ENCODE peak calls at places on chromosomes 1 and 21, in four cellular contexts. One of them, this sample, is unnamed.
A peak's percentile ranks its signal among the peaks of the same experiment; 100 is the strongest.

GRCh38 chr1:41454406-41454805 is 30.1 kb downstream of the EDN2 start:
- DNase-seq in HL-60: no peak
- DNase-seq in K562: no peak
- DNase-seq in GM12878: no peak
- DNase-seq in this sample: no peak

GRCh38 chr1:44328767-44329416 is 26.2 kb downstream of the ERI3 start:
- DNase-seq in HL-60: no peak
- DNase-seq in K562: no peak
- DNase-seq in GM12878: no peak
- DNase-seq in this sample: no peak

GRCh38 chr1:31752952-31753351 is 11.2 kb downstream of the ADGRB2 start:
- DNase-seq in HL-60: no peak
- DNase-seq in K562: no peak
- DNase-seq in GM12878: no peak
- DNase-seq in this sample: no peak

GRCh38 chr1:232047473-232047872 is 420.9 kb downstream of the DISC1 start:
- DNase-seq in HL-60: no peak
- DNase-seq in K562: no peak
- DNase-seq in GM12878: no peak
- DNase-seq in this sample: no peak

GRCh38 chr1:23845163-23845562 is 19.9 kb upstream of the HMGCL start:
- DNase-seq in HL-60: peak; percentile 36
- DNase-seq in K562: peak; percentile 9
- DNase-seq in GM12878: no peak
- DNase-seq in this sample: no peak

GRCh38 chr1:116487016-116487415 is 83.8 kb downstream of the CD58 start:
- DNase-seq in HL-60: no peak
- DNase-seq in K562: no peak
- DNase-seq in GM12878: no peak
- DNase-seq in this sample: no peak

GRCh38 chr1:225866061-225866844 is 15.9 kb downstream of the TMEM63A start:
- DNase-seq in HL-60: peak; percentile 90
- DNase-seq in K562: no peak
- DNase-seq in GM12878: no peak
- DNase-seq in this sample: peak; percentile 50

GRCh38 chr21:38853421-38853919 is 47.7 kb downstream of the ETS2 start:
- DNase-seq in HL-60: peak; percentile 61
- DNase-seq in K562: no peak
- DNase-seq in GM12878: no peak
- DNase-seq in this sample: no peak

GRCh38 chr1:5794279-5794678 is 197.9 kb downstream of the NPHP4 start:
- DNase-seq in HL-60: no peak
- DNase-seq in K562: no peak
- DNase-seq in GM12878: no peak
- DNase-seq in this sample: no peak

GRCh38 chr21:38959686-38960049 is 153.9 kb downstream of the ETS2 start:
- DNase-seq in HL-60: no peak
- DNase-seq in K562: no peak
- DNase-seq in GM12878: no peak
- DNase-seq in this sample: no peak

GRCh38 chr1:5811419-5811818 is 180.8 kb downstream of the NPHP4 start:
- DNase-seq in HL-60: peak; percentile 16
- DNase-seq in K562: no peak
- DNase-seq in GM12878: no peak
- DNase-seq in this sample: no peak

GRCh38 chr21:41069305-41069642 is 98.7 kb upstream of the BACE2 start:
- DNase-seq in HL-60: no peak
- DNase-seq in K562: no peak
- DNase-seq in GM12878: no peak
- DNase-seq in this sample: no peak

GRCh38 chr1:61323681-61324328 is 241.4 kb downstream of the NFIA start:
- DNase-seq in HL-60: no peak
- DNase-seq in K562: no peak
- DNase-seq in GM12878: no peak
- DNase-seq in this sample: no peak

GRCh38 chr1:66557157-66557556 is 23.2 kb downstream of the SGIP1 start:
- DNase-seq in HL-60: no peak
- DNase-seq in K562: no peak
- DNase-seq in GM12878: no peak
- DNase-seq in this sample: no peak

GRCh38 chr1:245156736-245157505 is 2.1 kb downstream of the KIF26B start:
- DNase-seq in HL-60: no peak
- DNase-seq in K562: no peak
- DNase-seq in GM12878: no peak
- DNase-seq in this sample: no peak

GRCh38 chr1:171663854-171664550 is 11.5 kb upstream of the MYOC start:
- DNase-seq in HL-60: no peak
- DNase-seq in K562: no peak
- DNase-seq in GM12878: no peak
- DNase-seq in this sample: no peak

GRCh38 chr1:23838401-23838866 is 13.2 kb upstream of the HMGCL start:
- DNase-seq in HL-60: peak; percentile 81
- DNase-seq in K562: peak; percentile 86
- DNase-seq in GM12878: peak; percentile 28
- DNase-seq in this sample: peak; percentile 71

GRCh38 chr1:58576727-58577675 is at the start of gene TACSTD2:
- DNase-seq in HL-60: no peak
- DNase-seq in K562: no peak
- DNase-seq in GM12878: no peak
- DNase-seq in this sample: no peak

GRCh38 chr1:19987719-19988118 is 8.3 kb upstream of the PLA2G2A start:
- DNase-seq in HL-60: no peak
- DNase-seq in K562: no peak
- DNase-seq in GM12878: no peak
- DNase-seq in this sample: no peak

GRCh38 chr1:236753554-236753953 is 41.5 kb upstream of the MTR start:
- DNase-seq in HL-60: peak; percentile 50
- DNase-seq in K562: peak; percentile 52
- DNase-seq in GM12878: no peak
- DNase-seq in this sample: no peak

GRCh38 chr1:9809122-9809521 is 14.6 kb downstream of the CLSTN1 start:
- DNase-seq in HL-60: no peak
- DNase-seq in K562: peak; percentile 17
- DNase-seq in GM12878: no peak
- DNase-seq in this sample: no peak

GRCh38 chr1:81805537-81806431 is 5.0 kb downstream of the ADGRL2 start:
- DNase-seq in HL-60: no peak
- DNase-seq in K562: no peak
- DNase-seq in GM12878: no peak
- DNase-seq in this sample: no peak

GRCh38 chr1:222171005-222171404 is 376.9 kb downstream of the HHIPL2 start:
- DNase-seq in HL-60: peak; percentile 7
- DNase-seq in K562: peak; percentile 19
- DNase-seq in GM12878: peak; percentile 23
- DNase-seq in this sample: no peak

GRCh38 chr1:11298390-11299224 is 25.6 kb downstream of the UBIAD1 start:
- DNase-seq in HL-60: no peak
- DNase-seq in K562: no peak
- DNase-seq in GM12878: no peak
- DNase-seq in this sample: no peak
- TF ChIP-seq SPI1 in HL-60: no peak
- TF ChIP-seq SPI1 in K562: no peak
- TF ChIP-seq SPI1 in GM12878: no peak
- TF ChIP-seq SPI1 in this sample: no peak

GRCh38 chr1:109595540-109595939 is 23.9 kb downstream of the GNAT2 start:
- DNase-seq in HL-60: no peak
- DNase-seq in K562: no peak
- DNase-seq in GM12878: no peak
- DNase-seq in this sample: no peak
- TF ChIP-seq POLR2AphosphoS5 in HL-60: no peak
- TF ChIP-seq POLR2AphosphoS5 in K562: no peak
- TF ChIP-seq POLR2AphosphoS5 in GM12878: no peak
- TF ChIP-seq POLR2AphosphoS5 in this sample: no peak

DNA sequence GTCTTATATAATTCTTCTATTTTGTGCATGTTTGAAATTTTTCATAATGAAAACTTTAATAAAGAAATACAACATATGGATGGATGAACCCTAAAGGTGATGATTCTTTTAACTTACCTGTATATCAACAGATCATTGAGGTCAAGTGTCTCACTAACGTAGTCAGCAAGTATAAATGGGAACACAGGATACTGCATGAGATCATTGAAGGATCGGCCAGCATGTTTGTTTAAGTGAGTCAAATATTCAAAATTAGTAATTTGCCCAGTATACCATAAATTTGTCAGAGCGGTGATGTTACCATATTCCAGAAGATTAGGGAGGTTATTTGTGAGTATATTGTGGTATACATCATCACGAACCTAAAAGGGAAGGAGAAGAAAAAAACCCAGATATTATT is 71.0 kb upstream of the GNG4 start:
- DNase-seq in HL-60: no peak
- DNase-seq in K562: no peak
- DNase-seq in GM12878: no peak
- DNase-seq in this sample: no peak
- TF ChIP-seq SPI1 in HL-60: no peak
- TF ChIP-seq SPI1 in K562: no peak
- TF ChIP-seq SPI1 in GM12878: no peak
- TF ChIP-seq SPI1 in this sample: no peak

GRCh38 chr1:235074335-235075120 is 54.1 kb downstream of the TOMM20 start:
- DNase-seq in HL-60: no peak
- DNase-seq in K562: no peak
- DNase-seq in GM12878: no peak
- DNase-seq in this sample: no peak
- TF ChIP-seq POLR2AphosphoS5 in HL-60: no peak
- TF ChIP-seq POLR2AphosphoS5 in K562: no peak
- TF ChIP-seq POLR2AphosphoS5 in GM12878: peak; percentile 71
- TF ChIP-seq POLR2AphosphoS5 in this sample: no peak

DNA sequence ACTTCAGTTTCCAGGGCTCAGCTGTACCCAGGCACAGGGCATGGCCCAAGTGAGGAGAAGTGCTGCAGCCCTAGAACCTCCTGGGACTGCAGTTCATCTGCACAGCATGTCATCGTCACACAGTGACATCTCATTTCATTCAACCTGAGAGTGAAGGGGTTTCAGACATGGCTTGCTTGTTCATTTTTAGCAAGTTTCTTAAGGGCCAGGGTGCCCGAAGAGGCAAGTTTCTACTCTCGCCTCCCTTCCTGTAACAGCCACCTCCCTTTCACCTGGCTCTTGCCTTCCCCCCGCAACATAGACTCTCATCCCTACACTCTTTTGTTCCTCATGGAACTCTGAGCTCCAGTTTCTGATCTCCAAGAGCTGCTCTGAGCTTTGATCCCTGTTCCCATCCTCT is 108.1 kb downstream of the C1orf21 start:
- DNase-seq in HL-60: no peak
- DNase-seq in K562: no peak
- DNase-seq in GM12878: peak; percentile 60
- DNase-seq in this sample: peak; percentile 2
- TF ChIP-seq SPI1 in HL-60: no peak
- TF ChIP-seq SPI1 in K562: no peak
- TF ChIP-seq SPI1 in GM12878: no peak
- TF ChIP-seq SPI1 in this sample: peak; percentile 0

GRCh38 chr1:46289134-46289494 is 14.3 kb downstream of the LRRC41 start:
- DNase-seq in HL-60: no peak
- DNase-seq in K562: no peak
- DNase-seq in GM12878: no peak
- DNase-seq in this sample: no peak
- TF ChIP-seq POLR2AphosphoS5 in HL-60: no peak
- TF ChIP-seq POLR2AphosphoS5 in K562: no peak
- TF ChIP-seq POLR2AphosphoS5 in GM12878: no peak
- TF ChIP-seq POLR2AphosphoS5 in this sample: no peak

DNA sequence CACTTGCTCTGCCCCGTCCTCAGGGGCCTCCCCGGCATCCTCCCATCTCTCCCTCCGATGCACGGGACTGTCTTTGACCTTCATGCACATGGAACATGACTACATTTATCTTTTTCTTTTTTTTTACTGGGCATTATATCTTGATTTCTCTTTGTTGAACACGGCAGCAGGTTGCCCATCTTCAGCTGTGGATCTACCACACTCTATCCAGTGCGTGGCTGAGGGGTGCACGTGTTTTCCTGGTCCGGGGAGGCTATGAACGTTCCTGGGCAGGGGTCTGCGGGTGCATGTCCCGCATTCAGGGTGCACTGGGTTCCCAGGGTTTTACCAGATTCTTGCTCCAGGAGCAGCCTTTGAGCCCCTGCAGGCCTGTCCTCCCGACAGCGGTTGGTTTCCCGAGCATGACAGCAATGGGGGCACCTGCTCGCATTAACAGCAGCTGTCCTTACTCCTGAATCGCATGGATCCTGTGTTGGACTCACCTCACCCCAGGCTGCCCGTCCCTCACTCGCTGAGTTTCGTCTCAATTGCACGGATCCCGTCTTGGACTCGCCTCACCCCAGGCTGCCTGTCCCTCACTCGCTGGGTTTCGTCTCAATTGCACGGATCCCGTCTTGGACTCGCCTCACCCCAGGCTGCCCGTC is 7.4 kb downstream of the POFUT2 start:
- DNase-seq in HL-60: no peak
- DNase-seq in K562: no peak
- DNase-seq in GM12878: no peak
- DNase-seq in this sample: no peak
- TF ChIP-seq SPI1 in HL-60: no peak
- TF ChIP-seq SPI1 in K562: no peak
- TF ChIP-seq SPI1 in GM12878: no peak
- TF ChIP-seq SPI1 in this sample: no peak

This sample was measured in GM12891.